ENCODE peak calls at places on chromosomes 11 and 22, in ten cellular contexts. C is uterus, W is GM12878, Z is testis, F is IMR-90, J is transverse colon, X is endothelial cell of umbilical vein, M is spleen, D is ovary, T is Peyer's patch. A is an unnamed sample.

GRCh38 chr22:20221421-20222340 is 46.4 kb downstream of the RTN4R start:
- DNase-seq in C (no peak), F (no peak), D (no peak), Z (no peak), X (no peak), M (no peak), J (no peak), T (no peak), W (no peak), A (no peak)

GRCh38 chr11:126511475-126512115 is 156.1 kb downstream of the ST3GAL4 start:
- DNase-seq in D (no peak), W (no peak), Z (no peak), X (no peak), J (no peak), C (no peak), T (no peak), F (no peak), M (peak), A (no peak)

GRCh38 chr22:25403752-25404471 is 160.6 kb upstream of the GRK3 start:
- DNase-seq in F (peak), J (no peak), M (no peak), D (peak), Z (no peak), W (no peak), T (no peak), X (no peak), C (no peak), A (no peak)

GRCh38 chr11:68532719-68533369 is 72.3 kb downstream of the PPP6R3 start:
- DNase-seq in J (no peak), C (no peak), D (no peak), X (no peak), T (no peak), W (no peak), F (no peak), Z (no peak), M (no peak), A (no peak)

GRCh38 chr22:41178425-41178975 is 26.6 kb upstream of the L3MBTL2 start:
- DNase-seq in X (no peak), F (no peak), D (peak), C (peak), W (no peak), J (peak), T (no peak), Z (peak), M (no peak), A (no peak)

GRCh38 chr11:108497317-108498045 is 703 bp downstream of the POGLUT3 start:
- DNase-seq in T (peak), Z (peak), M (peak), X (peak), F (peak), W (peak), J (peak), D (peak), C (peak), A (peak)

GRCh38 chr11:47590026-47590861 is 3.8 kb downstream of the FAM180B start:
- DNase-seq in W (no peak), C (peak), T (no peak), D (peak), X (peak), J (no peak), F (no peak), M (peak), Z (peak), A (no peak)

GRCh38 chr11:126973051-126973450 is 27.5 kb downstream of the KIRREL3 start:
- DNase-seq in D (no peak), M (no peak), X (no peak), J (no peak), F (no peak), T (no peak), W (no peak), C (no peak), Z (no peak), A (no peak)

GRCh38 chr11:86811637-86812321 is 11.4 kb downstream of the PRSS23 start:
- DNase-seq in F (peak), M (no peak), C (peak), Z (no peak), X (peak), T (no peak), D (no peak), J (no peak), W (no peak), A (no peak)

GRCh38 chr22:28008056-28008455 is 89.0 kb upstream of the PITPNB start:
- DNase-seq in W (no peak), T (no peak), C (no peak), F (no peak), X (no peak), M (no peak), Z (no peak), J (no peak), D (no peak), A (no peak)

GRCh38 chr11:35664977-35665441 is 2.4 kb downstream of the TRIM44 start:
- DNase-seq in J (no peak), X (no peak), C (no peak), T (no peak), Z (no peak), W (no peak), F (peak), D (no peak), M (no peak), A (no peak)

GRCh38 chr11:57903441-57904123 is 120.1 kb upstream of the OR9Q1 start:
- DNase-seq in W (no peak), D (no peak), C (no peak), F (peak), Z (no peak), X (no peak), M (no peak), J (peak), T (peak), A (no peak)

GRCh38 chr11:95891423-95892177 is 32.3 kb downstream of the MTMR2 start:
- DNase-seq in C (no peak), W (no peak), F (peak), D (no peak), T (no peak), X (no peak), J (no peak), Z (no peak), M (no peak), A (no peak)

GRCh38 chr11:81497202-81497804 is 1236.4 kb downstream of the FAM181B start:
- DNase-seq in M (no peak), J (no peak), W (no peak), F (peak), D (no peak), C (no peak), Z (peak), T (no peak), X (peak), A (peak)

GRCh38 chr11:86699036-86699791 is 26.8 kb upstream of the ME3 start:
- DNase-seq in F (peak), D (no peak), M (no peak), Z (no peak), X (no peak), C (no peak), T (no peak), J (no peak), W (no peak), A (no peak)

GRCh38 chr11:134361241-134361640 is 29.5 kb downstream of the GLB1L2 start:
- DNase-seq in T (no peak), C (no peak), F (no peak), M (peak), D (peak), Z (no peak), X (no peak), W (no peak), J (no peak), A (no peak)

GRCh38 chr11:57340228-57340627 is 2.1 kb downstream of the P2RX3 start:
- DNase-seq in T (no peak), D (peak), X (peak), J (no peak), Z (no peak), C (no peak), F (no peak), W (no peak), M (peak), A (no peak)

GRCh38 chr22:20940178-20940790 is 23.1 kb downstream of the CRKL start:
- DNase-seq in M (no peak), T (no peak), C (no peak), F (no peak), X (no peak), D (no peak), W (no peak), Z (no peak), J (no peak), A (no peak)

GRCh38 chr11:82996966-82997606 is 74.6 kb downstream of the RAB30 start:
- DNase-seq in X (peak), C (no peak), D (no peak), Z (no peak), T (peak), F (no peak), M (no peak), W (peak), J (peak), A (no peak)

GRCh38 chr11:61007971-61008896 is 36.8 kb downstream of the CD6 start:
- DNase-seq in W (no peak), F (no peak), J (no peak), M (no peak), T (no peak), D (peak), Z (peak), X (no peak), C (no peak), A (no peak)

GRCh38 chr11:11149671-11150459 is 203.2 kb downstream of the CSNK2A3 start:
- DNase-seq in F (no peak), W (no peak), T (peak), X (no peak), Z (no peak), J (no peak), C (no peak), D (no peak), M (no peak), A (no peak)

GRCh38 chr22:38549106-38549884 is 20.7 kb downstream of the DMC1 start:
- DNase-seq in J (no peak), D (no peak), F (no peak), W (no peak), T (no peak), M (no peak), Z (no peak), C (no peak), X (no peak), A (no peak)

GRCh38 chr22:39719559-39720450 is 149.3 kb downstream of the CACNA1I start:
- DNase-seq in D (no peak), J (no peak), F (no peak), T (peak), X (no peak), W (no peak), Z (no peak), M (peak), C (no peak), A (no peak)

GRCh38 chr22:49948958-49949913 is 11.3 kb upstream of the PIM3 start:
- DNase-seq in J (peak), Z (no peak), T (peak), M (no peak), W (no peak), C (no peak), X (no peak), F (no peak), D (no peak), A (no peak)

GRCh38 chr22:47176573-47177333 is 414.3 kb downstream of the TBC1D22A start:
- DNase-seq in D (peak), Z (no peak), W (no peak), C (no peak), J (peak), X (no peak), T (peak), F (no peak), M (peak), A (peak)

GRCh38 chr22:19880786-19881569 is 26.3 kb upstream of the GNB1L start:
- DNase-seq in C (peak), F (peak), Z (no peak), J (no peak), D (peak), W (no peak), M (peak), X (peak), T (peak), A (peak)

GRCh38 chr11:72787262-72788104 is 6.4 kb downstream of the STARD10 start:
- DNase-seq in Z (no peak), X (no peak), J (peak), D (no peak), C (no peak), M (peak), T (peak), F (no peak), W (no peak), A (no peak)

GRCh38 chr22:45268958-45269844 is 15.5 kb upstream of the UPK3A start:
- DNase-seq in D (peak), Z (peak), T (peak), F (peak), M (peak), X (peak), C (peak), J (peak), W (no peak), A (peak)

GRCh38 chr11:45208135-45208534 is 61.7 kb downstream of the PRDM11 start:
- DNase-seq in M (no peak), T (no peak), F (no peak), W (no peak), C (no peak), J (no peak), D (no peak), Z (no peak), X (no peak), A (no peak)

GRCh38 chr22:46894081-46894671 is 131.7 kb downstream of the TBC1D22A start:
- DNase-seq in W (no peak), X (no peak), C (no peak), T (peak), Z (peak), D (peak), F (peak), M (no peak), J (no peak), A (no peak)

GRCh38 chr22:27116295-27116694 is 458.9 kb downstream of the MIAT start:
- DNase-seq in T (no peak), M (no peak), J (no peak), C (no peak), F (no peak), X (no peak), D (no peak), Z (no peak), W (no peak), A (no peak)

GRCh38 chr11:87260811-87261210 is 223.1 kb downstream of the TMEM135 start:
- DNase-seq in F (no peak), X (peak), M (no peak), J (no peak), W (no peak), D (no peak), Z (no peak), C (no peak), T (no peak), A (no peak)

GRCh38 chr11:47886096-47886495 is 37.9 kb upstream of the NUP160 start:
- DNase-seq in Z (peak), J (no peak), W (no peak), M (peak), T (peak), F (peak), C (peak), X (peak), D (no peak), A (no peak)

GRCh38 chr11:31355817-31356216 is 13.7 kb downstream of the DCDC1 start:
- DNase-seq in D (no peak), Z (no peak), M (no peak), W (no peak), T (no peak), J (no peak), F (no peak), X (peak), C (no peak), A (no peak)

GRCh38 chr22:49664371-49664881 is 163.2 kb downstream of the BRD1 start:
- DNase-seq in C (peak), J (no peak), X (no peak), D (no peak), W (no peak), F (no peak), T (peak), M (no peak), Z (no peak), A (no peak)

DNA sequence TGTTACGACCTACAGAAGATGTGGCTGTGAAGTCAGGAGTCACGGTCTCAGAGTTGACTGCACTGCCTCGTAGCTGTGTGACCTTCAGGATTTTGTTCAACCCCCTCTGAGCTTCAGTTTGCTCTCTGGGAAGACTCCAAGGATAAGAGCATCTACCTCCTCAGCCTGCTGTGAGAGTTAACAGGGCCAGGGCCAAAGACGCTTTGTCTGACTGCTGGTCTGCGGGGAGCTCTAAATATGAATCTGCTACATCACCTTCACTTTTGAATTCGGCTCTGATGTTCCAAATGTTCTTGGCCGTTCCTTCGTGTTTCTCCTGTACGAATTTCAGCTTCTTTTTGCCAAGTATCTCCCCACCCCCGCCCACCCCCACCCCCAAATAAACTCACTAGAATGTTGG is 11.5 kb upstream of the TNNT3 start:
- DNase-seq in X (peak), C (no peak), Z (no peak), D (no peak), F (no peak), W (no peak), M (no peak), J (no peak), T (no peak), A (no peak)
- TF ChIP-seq POLR2A in X (no peak), C (no peak), Z (no peak), D (no peak), F (no peak), W (no peak), M (no peak), J (no peak), T (no peak), A (no peak)

DNA sequence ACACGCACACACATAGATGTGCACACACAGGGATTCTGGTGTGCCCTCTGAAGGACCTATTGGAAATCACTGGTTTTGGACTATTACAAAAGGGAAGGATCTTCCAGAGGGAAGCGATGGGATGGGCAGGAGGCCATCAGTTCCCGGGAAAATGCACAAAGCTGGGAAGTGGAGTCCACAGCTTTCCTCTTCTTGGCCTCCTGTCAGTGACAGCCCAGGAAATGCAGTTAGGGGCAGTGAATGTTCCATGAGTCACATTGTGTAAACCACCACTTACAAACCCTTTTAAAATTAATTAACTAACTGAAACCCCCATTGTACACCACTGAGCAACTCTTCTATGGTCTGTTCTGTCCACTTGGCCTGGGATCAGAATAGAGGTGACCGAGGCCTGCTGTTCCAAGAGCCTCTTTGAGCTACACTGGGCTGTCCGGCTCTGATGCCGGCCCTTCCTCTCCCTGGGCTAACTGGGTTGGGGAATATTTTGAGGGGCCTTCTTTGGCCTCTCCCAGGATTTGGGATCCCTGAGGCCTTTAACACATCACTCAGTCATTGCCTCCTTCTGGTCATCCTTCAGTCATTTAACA is 137.7 kb downstream of the FEZ1 start:
- DNase-seq in J (no peak), W (no peak), F (peak), M (no peak), C (no peak), T (no peak), X (no peak), Z (no peak), D (no peak), A (no peak)
- TF ChIP-seq CTCF in J (no peak), W (no peak), F (no peak), M (no peak), C (no peak), T (no peak), X (no peak), Z (no peak), D (no peak), A (no peak)

GRCh38 chr11:62536301-62536957 is 10.2 kb downstream of the AHNAK start:
- DNase-seq in Z (no peak), X (no peak), M (no peak), J (no peak), T (no peak), D (no peak), F (no peak), W (no peak), C (no peak), A (no peak)
- H3K27ac ChIP-seq in Z (no peak), X (no peak), M (no peak), J (peak), T (peak), D (no peak), F (peak), W (no peak), C (peak), A (no peak)

DNA sequence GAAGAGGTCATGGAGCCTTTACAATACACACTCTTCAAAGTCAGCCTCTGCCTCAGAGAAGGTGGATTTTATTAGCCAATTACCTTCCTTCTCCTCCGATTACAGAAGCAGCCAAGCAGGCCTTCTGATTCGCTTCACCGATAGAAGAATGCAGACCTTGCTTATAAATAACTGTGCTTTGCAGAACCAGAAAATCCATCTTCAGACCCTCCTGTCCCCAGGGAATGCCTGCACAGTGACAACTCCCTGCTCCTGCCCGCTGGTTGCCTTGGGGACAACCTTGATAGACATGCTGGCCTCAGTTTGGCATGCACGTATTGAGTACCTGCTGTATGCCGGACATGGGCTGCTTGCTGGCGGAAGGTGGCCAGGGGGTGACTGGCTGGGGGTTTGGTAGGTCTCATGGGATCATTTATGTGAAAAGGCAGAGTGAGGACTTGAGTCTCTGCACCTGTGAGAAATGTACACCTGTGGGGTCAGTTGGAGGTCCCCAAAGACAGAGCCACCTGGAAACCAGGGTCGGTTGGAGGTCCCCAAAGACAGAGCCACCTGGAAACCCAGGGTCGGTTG is 1238.7 kb downstream of the BRD1 start:
- DNase-seq in W (no peak), T (no peak), F (no peak), J (no peak), C (no peak), X (no peak), M (no peak), D (no peak), Z (no peak), A (no peak)
- TF ChIP-seq POLR2A in W (no peak), T (no peak), F (no peak), J (no peak), C (no peak), X (no peak), M (no peak), D (no peak), Z (no peak), A (no peak)

GRCh38 chr11:23540101-23540561 is 679.9 kb upstream of the CCDC179 start:
- DNase-seq in W (peak), F (peak), Z (peak), J (no peak), C (no peak), T (no peak), D (no peak), X (peak), M (no peak), A (no peak)
- TF ChIP-seq CTCF in W (peak), F (peak), Z (peak), J (peak), C (peak), T (peak), D (no peak), X (peak), M (peak), A (peak)

DNA sequence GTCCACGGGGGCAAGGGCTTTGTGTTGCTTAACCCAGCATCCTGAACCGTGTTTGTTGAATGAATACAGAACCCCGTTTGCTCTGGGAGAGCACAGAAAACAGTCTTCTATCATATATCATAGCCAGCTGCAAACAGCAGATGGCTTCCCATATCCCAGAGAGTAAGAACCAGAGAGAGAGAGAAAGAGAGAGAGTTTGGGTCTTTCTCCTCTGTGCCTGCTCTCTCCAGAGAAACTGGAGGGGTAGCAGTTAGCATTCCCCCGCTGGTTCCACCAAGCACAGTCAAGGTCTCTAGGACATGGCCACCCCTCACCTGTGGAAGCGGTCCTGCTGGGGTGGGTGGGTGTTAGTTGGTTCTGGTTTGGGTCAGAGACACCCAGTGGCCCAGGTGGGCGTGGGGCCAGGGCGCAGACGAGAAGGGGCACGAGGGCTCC is 487 bp upstream of the TIMP3 start:
- DNase-seq in D (no peak), C (no peak), J (no peak), Z (no peak), W (no peak), X (no peak), M (no peak), F (no peak), T (no peak), A (no peak)
- H3K27ac ChIP-seq in D (peak), C (peak), J (peak), Z (peak), W (no peak), X (no peak), M (peak), F (peak), T (peak), A (peak)